ENCODE peak calls at places on chromosomes 16 and 17, in ten cellular contexts. I is body of pancreas, S is suprapubic skin, Z is thoracic aorta, P is fibroblast of lung, M is osteoblast, K is transverse colon, X is psoas muscle, N is left ventricle myocardium inferior, B is adrenal gland. E is an unnamed sample. For H3K4me1, the result is how much of the 10 kb centered on the place peaks cover.

GRCh38 chr16:67164599-67165061 is at the start of gene HSF4:
- DNase-seq in N (peak), Z (no peak), P (no peak), X (peak), S (no peak), B (no peak), I (no peak), M (peak), K (peak), E (no peak)

GRCh38 chr16:30903002-30903401 is 6.6 kb downstream of the CTF1 start:
- DNase-seq in I (no peak), P (no peak), X (no peak), B (no peak), N (no peak), S (no peak), Z (no peak), K (no peak), M (peak), E (no peak)

GRCh38 chr16:51152691-51153261 is 1.7 kb upstream of the SALL1 start:
- DNase-seq in M (no peak), P (no peak), Z (no peak), K (no peak), S (no peak), N (no peak), B (no peak), X (no peak), I (no peak), E (peak)

GRCh38 chr16:21656795-21657768 is 4.7 kb upstream of the IGSF6 start:
- DNase-seq in P (peak), I (no peak), K (no peak), Z (no peak), M (peak), X (no peak), B (no peak), N (no peak), S (no peak), E (no peak)

GRCh38 chr17:68054296-68054900 is 18.9 kb downstream of the KPNA2 start:
- DNase-seq in N (peak), I (no peak), K (no peak), M (peak), S (no peak), X (no peak), Z (no peak), P (peak), B (peak), E (peak)

GRCh38 chr16:29806641-29807425 is 504 bp downstream of the MAZ start:
- DNase-seq in S (peak), M (peak), Z (no peak), B (peak), K (peak), N (peak), X (peak), P (peak), I (peak), E (peak)

GRCh38 chr17:76485569-76485968 is 15.7 kb downstream of the RHBDF2 start:
- DNase-seq in X (no peak), N (no peak), M (no peak), K (peak), S (no peak), P (no peak), I (no peak), Z (no peak), B (peak), E (no peak)

GRCh38 chr16:66521951-66522771 is 27.8 kb downstream of the TK2 start:
- DNase-seq in X (no peak), M (peak), P (peak), Z (no peak), K (peak), I (no peak), B (no peak), N (peak), S (no peak), E (no peak)

GRCh38 chr17:80104956-80105375 is 3.6 kb downstream of the GAA start:
- DNase-seq in N (no peak), M (no peak), I (no peak), B (no peak), Z (no peak), X (no peak), K (no peak), P (no peak), S (peak), E (no peak)
- H3K27ac ChIP-seq in N (no peak), M (no peak), I (no peak), B (no peak), Z (no peak), X (no peak), K (no peak), P (no peak), S (no peak), E (no peak)

GRCh38 chr17:50283714-50284432 is 9.6 kb downstream of the TMEM92 start:
- DNase-seq in M (peak), Z (no peak), S (no peak), I (no peak), K (no peak), X (no peak), N (no peak), P (no peak), B (no peak), E (no peak)
- H3K4me1 ChIP-seq in M (under half), Z (under half), S (under half), I (under half), K (under half), X (under half), N (under half), P (under half), B (under half), E (under half)

DNA sequence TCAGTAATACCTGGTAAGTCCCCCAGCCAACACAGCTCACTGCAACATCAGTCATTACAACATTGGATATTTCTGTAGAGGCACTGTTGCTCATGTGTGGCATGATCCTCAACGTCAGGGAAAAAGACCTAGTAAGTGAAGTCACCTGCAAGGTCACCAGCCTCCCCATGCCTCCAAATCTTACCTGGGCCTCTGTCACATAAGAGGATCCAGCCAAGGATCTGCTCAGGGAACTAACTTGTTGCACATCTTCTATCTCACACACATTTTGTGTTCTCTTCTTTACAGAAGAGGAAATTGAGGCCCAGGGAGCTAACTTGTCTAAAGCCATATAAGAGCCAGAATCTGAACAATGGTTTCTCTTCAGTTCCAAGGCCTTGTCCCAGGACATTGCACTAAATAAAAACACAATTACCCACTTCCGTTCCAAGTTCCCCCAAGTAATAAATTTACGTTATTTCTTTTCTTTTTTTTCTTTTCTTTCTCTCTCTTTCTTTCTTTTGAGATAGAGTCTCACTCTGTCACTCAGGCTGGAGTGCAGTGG is 1.4 kb downstream of the SHMT1 start:
- DNase-seq in Z (no peak), P (no peak), M (no peak), X (no peak), I (no peak), K (no peak), B (no peak), N (no peak), S (no peak), E (no peak)
- H3K27ac ChIP-seq in Z (peak), P (no peak), M (no peak), X (peak), I (no peak), K (peak), B (no peak), N (peak), S (peak), E (no peak)

DNA sequence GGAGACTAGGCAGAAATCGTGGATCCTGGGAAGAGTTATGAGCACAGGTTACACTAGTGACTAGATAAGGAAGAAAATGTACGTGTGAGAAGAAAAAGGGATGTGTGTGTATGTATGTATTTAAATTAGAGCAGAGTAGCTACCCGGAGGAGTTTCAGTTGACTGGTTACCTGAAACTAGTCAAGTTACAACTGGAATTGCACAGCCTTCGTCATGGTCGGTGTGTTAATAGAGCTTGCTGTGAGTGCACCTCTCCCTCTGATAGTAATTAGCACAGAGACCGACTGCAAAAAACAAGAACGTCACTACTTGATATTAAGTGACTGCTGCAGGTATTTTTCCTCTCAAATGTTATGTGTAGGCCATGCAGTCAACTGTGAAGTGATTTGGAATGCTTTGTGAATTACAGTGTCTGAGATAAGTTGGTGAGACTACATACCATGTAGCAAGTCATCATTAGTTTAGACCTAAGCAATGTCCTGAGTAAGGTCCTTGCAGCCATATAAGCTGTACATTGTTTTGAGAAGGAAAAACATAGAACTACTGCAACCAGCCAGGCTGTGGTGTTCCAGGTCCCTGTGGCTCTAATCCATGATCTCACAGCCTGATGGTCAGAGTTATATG is 95.7 kb downstream of the WNT3 start:
- DNase-seq in I (no peak), Z (no peak), X (no peak), M (no peak), S (no peak), N (no peak), B (no peak), K (no peak), P (peak), E (no peak)
- H3K4me1 ChIP-seq in I (under half), Z (under half), X (under half), M (under half), S (under half), N (under half), B (under half), K (under half), P (under half), E (under half)

DNA sequence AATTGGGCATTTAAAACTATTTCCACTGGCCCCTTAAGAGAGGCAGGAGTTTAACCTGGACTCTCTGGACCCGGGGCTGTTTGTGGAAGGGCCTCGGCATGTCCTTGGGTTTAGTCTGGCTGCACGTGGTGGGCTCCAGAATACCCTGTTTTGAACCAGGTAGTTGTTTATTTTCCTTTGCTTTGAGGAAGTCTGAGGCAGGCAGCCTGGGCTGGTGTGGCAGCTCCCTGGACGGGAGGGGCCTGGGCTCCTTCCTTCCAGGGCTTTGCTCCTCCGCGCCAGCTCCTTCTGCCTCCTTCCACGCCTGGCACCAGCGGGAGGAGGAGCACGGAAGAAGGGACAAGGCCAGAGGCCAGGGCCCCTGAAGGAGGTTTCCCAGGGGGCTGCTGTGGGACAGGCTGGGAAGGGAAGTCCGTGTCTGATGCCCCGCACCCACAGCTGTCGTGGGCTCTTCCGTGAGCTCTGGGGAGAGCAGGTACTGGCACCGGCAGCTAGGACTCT is 15.5 kb downstream of the BANP start:
- DNase-seq in N (no peak), Z (no peak), P (peak), M (peak), B (no peak), K (peak), S (no peak), I (no peak), X (no peak), E (no peak)
- H3K27ac ChIP-seq in N (peak), Z (peak), P (peak), M (peak), B (peak), K (peak), S (peak), I (peak), X (peak), E (peak)

GRCh38 chr16:85845276-85845675 is 45.8 kb downstream of the COX4I1 start:
- DNase-seq in I (no peak), X (no peak), M (no peak), Z (no peak), P (no peak), N (no peak), K (no peak), B (no peak), S (no peak), E (no peak)
- H3K4me1 ChIP-seq in I (under half), X (under half), M (under half), Z (under half), P (under half), N (under half), K (under half), B (under half), S (under half), E (under half)

GRCh38 chr17:39661744-39662541 is 3.2 kb upstream of the TCAP start:
- DNase-seq in I (no peak), M (peak), P (no peak), N (no peak), K (no peak), S (no peak), X (no peak), B (no peak), Z (no peak), E (no peak)
- H3K27ac ChIP-seq in I (no peak), M (no peak), P (no peak), N (peak), K (no peak), S (peak), X (peak), B (no peak), Z (no peak), E (no peak)

GRCh38 chr17:2711608-2712299 is at the start of gene CLUH:
- DNase-seq in X (peak), K (peak), P (peak), Z (peak), I (peak), S (peak), M (peak), B (peak), N (peak), E (peak)
- H3K4me1 ChIP-seq in X (under half), K (under half), P (under half), Z (under half), I (half or more), S (half or more), M (under half), B (under half), N (half or more), E (under half)

GRCh38 chr16:46765050-46765449 is 16.9 kb upstream of the MYLK3 start:
- DNase-seq in B (peak), N (no peak), X (no peak), S (no peak), M (no peak), K (no peak), P (peak), I (no peak), Z (no peak), E (peak)

GRCh38 chr16:46763147-46763546 is 15.0 kb upstream of the MYLK3 start:
- DNase-seq in N (peak), X (peak), M (no peak), Z (no peak), P (peak), S (no peak), I (no peak), K (no peak), B (peak), E (no peak)

GRCh38 chr16:46772463-46772862 is 24.3 kb upstream of the MYLK3 start:
- DNase-seq in X (no peak), P (no peak), Z (no peak), B (no peak), N (no peak), M (no peak), K (no peak), I (no peak), S (no peak), E (no peak)

GRCh38 chr16:46774743-46775177 is 26.6 kb upstream of the MYLK3 start:
- DNase-seq in P (no peak), S (no peak), I (no peak), X (no peak), B (no peak), K (no peak), M (no peak), N (no peak), Z (no peak), E (peak)

DNA sequence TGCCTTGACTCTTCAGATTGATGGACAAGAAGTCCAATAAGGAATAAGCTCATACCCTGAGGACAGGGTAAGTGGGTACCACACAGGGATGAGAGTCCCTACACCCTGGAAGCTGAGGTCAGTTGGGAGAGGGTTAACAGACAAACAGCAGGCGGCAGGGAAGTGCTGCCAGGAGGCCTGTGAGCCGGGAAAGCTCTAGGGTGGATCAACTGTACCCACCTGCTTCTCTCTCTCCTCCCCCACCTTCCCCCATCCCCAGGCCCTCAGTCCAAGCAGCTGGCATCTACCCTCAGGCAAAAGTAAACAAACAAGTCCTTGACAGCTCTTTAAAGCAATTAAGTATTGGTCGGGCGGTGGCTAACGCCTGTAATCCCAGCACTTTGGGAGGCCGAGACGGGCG is 20.7 kb upstream of the MYLK3 start:
- DNase-seq in K (no peak), I (no peak), M (no peak), N (no peak), Z (no peak), X (peak), S (no peak), B (peak), P (no peak), E (no peak)
- H3K27ac ChIP-seq in K (no peak), I (no peak), M (no peak), N (no peak), Z (no peak), X (peak), S (no peak), B (no peak), P (no peak), E (no peak)